ENCODE peak calls at places on chromosome 2, in five cellular contexts. D is amniotic stem cell, Q is GM19239, F is ureter, A is ELR. V is an unnamed sample.
A peak's percentile ranks its signal among the peaks of the same experiment; 100 is the strongest.

GRCh38 chr2:240800241-240800640 is 19.8 kb downstream of the KIF1A start:
- DNase-seq in D (no peak), Q (no peak), F (no peak), A (no peak), V (no peak)

GRCh38 chr2:236177604-236177966 is 9.4 kb upstream of the GBX2 start:
- DNase-seq in D (no peak), Q (no peak), F (no peak), A (peak; percentile 25), V (no peak)

GRCh38 chr2:191999101-191999836 is 152.4 kb upstream of the CAVIN2 start:
- DNase-seq in D (no peak), Q (no peak), F (no peak), A (no peak), V (no peak)

GRCh38 chr2:56671973-56672569 is 488.3 kb downstream of the CCDC85A start:
- DNase-seq in D (no peak), Q (no peak), F (no peak), A (peak; percentile 49), V (no peak)

GRCh38 chr2:173407176-173407575 is 52.5 kb downstream of the CDCA7 start:
- DNase-seq in D (no peak), Q (no peak), F (no peak), A (peak; percentile 7), V (no peak)

GRCh38 chr2:199463000-199463692 is 5.4 kb upstream of the SATB2 start:
- DNase-seq in D (peak; percentile 60), Q (peak; percentile 66), F (peak; percentile 44), A (peak; percentile 83), V (no peak)

GRCh38 chr2:172096661-172097547 is 5.8 kb downstream of the DLX2 start:
- DNase-seq in D (peak; percentile 83), Q (no peak), F (no peak), A (peak; percentile 90), V (no peak)

GRCh38 chr2:127569274-127570065 is 34.0 kb downstream of the MYO7B start:
- DNase-seq in D (peak; percentile 13), Q (no peak), F (peak; percentile 35), A (peak; percentile 76), V (no peak)

GRCh38 chr2:97730245-97730644 is 16.9 kb downstream of the ZAP70 start:
- DNase-seq in D (no peak), Q (no peak), F (no peak), A (peak; percentile 65), V (no peak)

GRCh38 chr2:28393115-28393836 is 618 bp downstream of the FOSL2 start:
- DNase-seq in D (peak; percentile 33), Q (peak; percentile 27), F (peak; percentile 78), A (peak; percentile 70), V (no peak)

GRCh38 chr2:122423934-122424333 is 668.5 kb downstream of the TSN start:
- DNase-seq in D (no peak), Q (no peak), F (no peak), A (no peak), V (no peak)

GRCh38 chr2:230881840-230882239 is 17.1 kb downstream of the ITM2C start:
- DNase-seq in D (no peak), Q (no peak), F (no peak), A (no peak), V (no peak)

GRCh38 chr2:15974565-15975260 is 34.4 kb downstream of the MYCN start:
- DNase-seq in D (no peak), Q (no peak), F (no peak), A (no peak), V (no peak)

GRCh38 chr2:85708641-85709040 is 14.5 kb downstream of the GNLY start:
- DNase-seq in D (no peak), Q (no peak), F (no peak), A (no peak), V (no peak)

GRCh38 chr2:17545680-17546613 is 5.5 kb downstream of the VSNL1 start:
- DNase-seq in D (no peak), Q (no peak), F (no peak), A (no peak), V (no peak)

GRCh38 chr2:216636570-216637450 is 3.6 kb downstream of the IGFBP2 start:
- DNase-seq in D (peak; percentile 48), Q (no peak), F (peak; percentile 83), A (peak; percentile 72), V (no peak)

GRCh38 chr2:219207884-219208740 is 1.5 kb downstream of the ZFAND2B start:
- DNase-seq in D (no peak), Q (no peak), F (no peak), A (peak; percentile 29), V (no peak)

GRCh38 chr2:24491626-24492282 is 700 bp downstream of the NCOA1 start:
- DNase-seq in D (no peak), Q (peak; percentile 73), F (peak; percentile 55), A (peak; percentile 48), V (no peak)

GRCh38 chr2:126934803-126935202 is 36.1 kb downstream of the TEX51 start:
- DNase-seq in D (no peak), Q (no peak), F (no peak), A (no peak), V (no peak)

V was measured in GM12878.